ENCODE peak calls at places on chromosomes 6 and 20, in four cellular contexts. One of them, this sample, is unnamed.

GRCh38 chr6:151620179-151620578 is 126.4 kb downstream of the CCDC170 start:
- DNase-seq in HepG2: no peak
- DNase-seq in K562: no peak
- DNase-seq in SK-N-SH: no peak
- DNase-seq in this sample: peak; percentile 33

GRCh38 chr20:15061955-15062354 is 724.5 kb upstream of the FLRT3 start:
- DNase-seq in K562: no peak
- DNase-seq in HepG2: peak; percentile 97
- DNase-seq in SK-N-SH: no peak
- DNase-seq in this sample: no peak

GRCh38 chr6:164396071-164397047 is 913.0 kb downstream of the C6orf118 start:
- DNase-seq in SK-N-SH: no peak
- DNase-seq in K562: no peak
- DNase-seq in HepG2: no peak
- DNase-seq in this sample: no peak

GRCh38 chr6:43246301-43247114 is 3.2 kb downstream of the TTBK1 start:
- DNase-seq in HepG2: peak; percentile 55
- DNase-seq in SK-N-SH: peak; percentile 85
- DNase-seq in K562: peak; percentile 66
- DNase-seq in this sample: peak; percentile 90

GRCh38 chr20:33769032-33769431 is 37.2 kb downstream of the ZNF341 start:
- DNase-seq in K562: no peak
- DNase-seq in SK-N-SH: no peak
- DNase-seq in HepG2: no peak
- DNase-seq in this sample: no peak

GRCh38 chr6:28488916-28489365 is 26.7 kb downstream of the GPX6 start:
- DNase-seq in SK-N-SH: peak; percentile 24
- DNase-seq in HepG2: peak; percentile 82
- DNase-seq in K562: peak; percentile 41
- DNase-seq in this sample: peak; percentile 54

GRCh38 chr20:7038029-7038428 is 270.5 kb downstream of the BMP2 start:
- DNase-seq in HepG2: no peak
- DNase-seq in K562: no peak
- DNase-seq in SK-N-SH: no peak
- DNase-seq in this sample: no peak

GRCh38 chr6:81727876-81728517 is 24.5 kb downstream of the TENT5A start:
- DNase-seq in SK-N-SH: no peak
- DNase-seq in K562: no peak
- DNase-seq in HepG2: no peak
- DNase-seq in this sample: no peak

GRCh38 chr6:4905858-4906257 is 98.0 kb downstream of the RPP40 start:
- DNase-seq in SK-N-SH: no peak
- DNase-seq in HepG2: no peak
- DNase-seq in K562: no peak
- DNase-seq in this sample: no peak

GRCh38 chr20:17679786-17680127 is 2.3 kb downstream of the RRBP1 start:
- DNase-seq in HepG2: no peak
- DNase-seq in SK-N-SH: no peak
- DNase-seq in K562: no peak
- DNase-seq in this sample: no peak

GRCh38 chr20:43832096-43832816 is 82.4 kb upstream of the TOX2 start:
- DNase-seq in K562: no peak
- DNase-seq in HepG2: no peak
- DNase-seq in SK-N-SH: no peak
- DNase-seq in this sample: no peak

GRCh38 chr6:105382477-105382876 is 20.4 kb downstream of the PREP start:
- DNase-seq in HepG2: no peak
- DNase-seq in K562: no peak
- DNase-seq in SK-N-SH: no peak
- DNase-seq in this sample: no peak

DNA sequence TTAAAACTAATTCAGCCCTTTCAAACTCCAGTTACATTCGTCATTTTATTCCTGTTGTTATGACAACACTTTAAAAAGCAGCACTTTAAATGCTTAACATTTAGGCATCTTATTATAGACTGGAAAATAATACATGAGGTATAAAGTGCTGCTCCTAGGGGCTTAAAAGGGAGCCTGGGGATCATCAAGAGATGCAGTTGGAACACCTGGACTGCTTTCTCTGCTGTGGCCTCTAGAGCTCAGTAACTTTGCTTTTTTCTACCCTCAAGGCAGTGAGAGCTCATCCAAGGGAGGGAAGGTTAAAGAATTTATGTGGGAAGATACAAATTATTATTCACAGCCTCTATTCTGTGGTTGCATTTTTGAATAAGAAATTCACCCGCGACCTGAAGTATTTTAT is 46.8 kb downstream of the RIPOR2 start:
- DNase-seq in HepG2: no peak
- DNase-seq in K562: no peak
- DNase-seq in SK-N-SH: no peak
- DNase-seq in this sample: no peak
- TF ChIP-seq CTCF in HepG2: no peak
- TF ChIP-seq CTCF in K562: no peak
- TF ChIP-seq CTCF in SK-N-SH: no peak
- TF ChIP-seq CTCF in this sample: no peak

DNA sequence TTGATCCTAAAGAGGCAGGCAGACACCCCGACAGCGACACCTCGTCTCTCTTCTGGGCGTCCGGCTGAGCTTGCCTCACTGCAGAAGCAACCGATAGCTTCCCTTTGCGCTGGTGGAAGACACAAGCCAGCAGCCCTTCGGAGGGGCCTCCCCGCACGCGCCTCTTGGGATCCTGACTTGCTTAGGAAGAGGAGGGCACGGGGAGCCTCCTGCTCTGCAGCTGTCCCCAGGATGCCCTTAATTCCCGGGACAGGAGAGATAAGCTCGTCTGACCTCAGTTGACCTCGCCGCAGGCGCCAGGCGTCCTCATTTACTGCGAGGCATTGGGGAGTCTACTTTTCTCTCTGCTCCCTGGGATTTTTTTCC is 94.0 kb downstream of the CD83 start:
- DNase-seq in SK-N-SH: peak; percentile 61
- DNase-seq in K562: peak; percentile 59
- DNase-seq in HepG2: peak; percentile 12
- DNase-seq in this sample: peak; percentile 62
- TF ChIP-seq FOXJ3 in SK-N-SH: no peak
- TF ChIP-seq FOXJ3 in K562: no peak
- TF ChIP-seq FOXJ3 in HepG2: no peak
- TF ChIP-seq FOXJ3 in this sample: no peak

GRCh38 chr6:8499540-8499939 is 64.2 kb upstream of the SLC35B3 start:
- DNase-seq in HepG2: peak; percentile 10
- DNase-seq in SK-N-SH: peak; percentile 2
- DNase-seq in K562: no peak
- DNase-seq in this sample: no peak
- TF ChIP-seq CTCF in HepG2: peak; percentile 53
- TF ChIP-seq CTCF in SK-N-SH: peak; percentile 31
- TF ChIP-seq CTCF in K562: peak; percentile 13
- TF ChIP-seq CTCF in this sample: no peak

GRCh38 chr6:36781669-36782068 is 57.6 kb downstream of the CPNE5 start:
- DNase-seq in K562: no peak
- DNase-seq in HepG2: no peak
- DNase-seq in SK-N-SH: no peak
- DNase-seq in this sample: no peak
- TF ChIP-seq FOXJ3 in K562: no peak
- TF ChIP-seq FOXJ3 in HepG2: no peak
- TF ChIP-seq FOXJ3 in SK-N-SH: no peak
- TF ChIP-seq FOXJ3 in this sample: no peak

GRCh38 chr20:50713677-50714101 is 17.7 kb upstream of the PARD6B start:
- DNase-seq in HepG2: no peak
- DNase-seq in K562: no peak
- DNase-seq in SK-N-SH: no peak
- DNase-seq in this sample: peak; percentile 35
- TF ChIP-seq CTCF in HepG2: peak; percentile 78
- TF ChIP-seq CTCF in K562: peak; percentile 78
- TF ChIP-seq CTCF in SK-N-SH: peak; percentile 43
- TF ChIP-seq CTCF in this sample: no peak

DNA sequence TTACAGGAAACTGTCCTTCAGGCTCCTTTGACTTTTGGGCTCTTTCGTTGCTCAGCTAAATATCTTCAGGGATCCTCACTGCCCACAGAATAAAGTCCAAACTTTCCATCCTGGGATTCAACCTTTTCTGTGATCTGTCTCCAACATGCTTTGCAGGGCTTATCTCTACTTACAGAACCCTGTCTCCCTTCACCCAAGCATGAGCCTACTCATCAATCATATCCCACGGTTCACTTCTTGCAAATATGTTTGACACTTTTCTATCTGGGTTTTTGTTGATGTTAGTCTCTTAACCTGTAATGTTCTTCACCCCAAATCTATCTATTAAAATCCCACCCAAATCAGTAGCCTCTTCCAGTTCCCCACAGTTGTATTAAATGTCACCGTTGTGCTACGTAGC is 327.3 kb upstream of the RNF24 start:
- DNase-seq in K562: no peak
- DNase-seq in SK-N-SH: no peak
- DNase-seq in HepG2: no peak
- DNase-seq in this sample: no peak
- TF ChIP-seq FOXJ3 in K562: no peak
- TF ChIP-seq FOXJ3 in SK-N-SH: no peak
- TF ChIP-seq FOXJ3 in HepG2: no peak
- TF ChIP-seq FOXJ3 in this sample: no peak

This sample was measured in WTC11.